ENCODE peak calls at places on chromosomes 4 and X, in eight cellular contexts. One of them, this sample, is unnamed.
A peak's percentile ranks its signal among the peaks of the same experiment; 100 is the strongest.

GRCh38 chr4:72591547-72591946 is 22.5 kb upstream of the ADAMTS3 start:
- DNase-seq in PC-3: no peak
- DNase-seq in hepatocyte: no peak
- DNase-seq in cardiac fibroblast: no peak
- DNase-seq in tibial artery: no peak
- DNase-seq in fibroblast of lung: peak; percentile 21
- DNase-seq in foreskin fibroblast: no peak
- DNase-seq in Panc1: no peak
- DNase-seq in this sample: peak; percentile 47

GRCh38 chr4:124322234-124322831 is 390.2 kb downstream of the ANKRD50 start:
- DNase-seq in PC-3: peak; percentile 69
- DNase-seq in hepatocyte: peak; percentile 43
- DNase-seq in cardiac fibroblast: peak; percentile 73
- DNase-seq in tibial artery: no peak
- DNase-seq in fibroblast of lung: peak; percentile 35
- DNase-seq in foreskin fibroblast: no peak
- DNase-seq in Panc1: peak; percentile 17
- DNase-seq in this sample: peak; percentile 64

GRCh38 chrX:136767104-136767941 is 13.4 kb downstream of the ARHGEF6 start:
- DNase-seq in PC-3: peak; percentile 59
- DNase-seq in hepatocyte: peak; percentile 57
- DNase-seq in cardiac fibroblast: peak; percentile 56
- DNase-seq in tibial artery: peak; percentile 64
- DNase-seq in fibroblast of lung: peak; percentile 63
- DNase-seq in foreskin fibroblast: peak; percentile 47
- DNase-seq in Panc1: no peak
- DNase-seq in this sample: peak; percentile 49

GRCh38 chrX:105662248-105662647 is 160.1 kb upstream of the NRK start:
- DNase-seq in PC-3: peak; percentile 75
- DNase-seq in hepatocyte: no peak
- DNase-seq in cardiac fibroblast: no peak
- DNase-seq in tibial artery: no peak
- DNase-seq in fibroblast of lung: no peak
- DNase-seq in foreskin fibroblast: no peak
- DNase-seq in Panc1: no peak
- DNase-seq in this sample: peak; percentile 49

GRCh38 chr4:124904723-124905390 is 192.3 kb upstream of the ANKRD50 start:
- DNase-seq in PC-3: peak; percentile 26
- DNase-seq in hepatocyte: no peak
- DNase-seq in cardiac fibroblast: no peak
- DNase-seq in tibial artery: no peak
- DNase-seq in fibroblast of lung: no peak
- DNase-seq in foreskin fibroblast: no peak
- DNase-seq in Panc1: no peak
- DNase-seq in this sample: no peak

GRCh38 chr4:188387134-188387791 is 248.0 kb downstream of the TRIML1 start:
- DNase-seq in PC-3: no peak
- DNase-seq in hepatocyte: peak; percentile 35
- DNase-seq in cardiac fibroblast: peak; percentile 58
- DNase-seq in tibial artery: no peak
- DNase-seq in fibroblast of lung: peak; percentile 12
- DNase-seq in foreskin fibroblast: no peak
- DNase-seq in Panc1: no peak
- DNase-seq in this sample: no peak

GRCh38 chr4:11418610-11419009 is 10.1 kb downstream of the HS3ST1 start:
- DNase-seq in PC-3: peak; percentile 12
- DNase-seq in hepatocyte: no peak
- DNase-seq in cardiac fibroblast: no peak
- DNase-seq in tibial artery: no peak
- DNase-seq in fibroblast of lung: no peak
- DNase-seq in foreskin fibroblast: no peak
- DNase-seq in Panc1: no peak
- DNase-seq in this sample: no peak

GRCh38 chr4:121454251-121454979 is 73.6 kb upstream of the QRFPR start:
- DNase-seq in PC-3: no peak
- DNase-seq in hepatocyte: peak; percentile 25
- DNase-seq in cardiac fibroblast: no peak
- DNase-seq in tibial artery: no peak
- DNase-seq in fibroblast of lung: peak; percentile 13
- DNase-seq in foreskin fibroblast: no peak
- DNase-seq in Panc1: no peak
- DNase-seq in this sample: no peak

GRCh38 chr4:7430368-7430964 is 4.3 kb downstream of the PSAPL1 start:
- DNase-seq in PC-3: peak; percentile 39
- DNase-seq in hepatocyte: peak; percentile 56
- DNase-seq in cardiac fibroblast: no peak
- DNase-seq in tibial artery: no peak
- DNase-seq in fibroblast of lung: no peak
- DNase-seq in foreskin fibroblast: no peak
- DNase-seq in Panc1: no peak
- DNase-seq in this sample: no peak

GRCh38 chr4:171846232-171846631 is 33.0 kb downstream of the GALNTL6 start:
- DNase-seq in PC-3: peak; percentile 43
- DNase-seq in hepatocyte: peak; percentile 77
- DNase-seq in cardiac fibroblast: peak; percentile 4
- DNase-seq in tibial artery: no peak
- DNase-seq in fibroblast of lung: peak; percentile 32
- DNase-seq in foreskin fibroblast: peak; percentile 2
- DNase-seq in Panc1: peak; percentile 5
- DNase-seq in this sample: peak; percentile 40

GRCh38 chr4:158644755-158645154 is 26.9 kb downstream of the C4orf46 start:
- DNase-seq in PC-3: no peak
- DNase-seq in hepatocyte: no peak
- DNase-seq in cardiac fibroblast: no peak
- DNase-seq in tibial artery: no peak
- DNase-seq in fibroblast of lung: no peak
- DNase-seq in foreskin fibroblast: no peak
- DNase-seq in Panc1: no peak
- DNase-seq in this sample: no peak

GRCh38 chrX:20479896-20480295 is 213.2 kb upstream of the RPS6KA3 start:
- DNase-seq in PC-3: no peak
- DNase-seq in hepatocyte: no peak
- DNase-seq in cardiac fibroblast: no peak
- DNase-seq in tibial artery: no peak
- DNase-seq in fibroblast of lung: no peak
- DNase-seq in foreskin fibroblast: no peak
- DNase-seq in Panc1: no peak
- DNase-seq in this sample: no peak

DNA sequence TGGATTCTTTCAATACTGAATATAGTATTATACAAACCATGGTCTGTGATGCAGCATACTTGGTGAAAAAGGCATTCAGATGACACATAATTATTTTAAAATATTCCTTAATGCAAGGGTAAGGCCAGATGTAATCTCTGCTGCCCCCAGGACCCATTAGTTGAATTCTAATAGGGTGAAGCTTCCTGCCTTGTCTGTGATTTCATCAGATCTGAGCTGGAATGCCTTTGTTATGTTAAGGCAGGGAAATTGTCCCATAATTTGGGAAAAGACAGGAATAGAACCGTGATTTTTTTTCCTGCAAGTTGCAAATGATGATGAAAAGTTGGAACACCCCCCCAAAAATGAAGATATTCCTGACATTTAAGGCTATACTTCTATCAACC is 26.2 kb downstream of the ZRSR2 start:
- DNase-seq in PC-3: no peak
- DNase-seq in hepatocyte: no peak
- DNase-seq in cardiac fibroblast: no peak
- DNase-seq in tibial artery: no peak
- DNase-seq in fibroblast of lung: no peak
- DNase-seq in foreskin fibroblast: no peak
- DNase-seq in Panc1: no peak
- DNase-seq in this sample: no peak
- TF ChIP-seq CTCF in PC-3: peak; percentile 7
- TF ChIP-seq CTCF in hepatocyte: no peak
- TF ChIP-seq CTCF in cardiac fibroblast: no peak
- TF ChIP-seq CTCF in tibial artery: no peak
- TF ChIP-seq CTCF in fibroblast of lung: no peak
- TF ChIP-seq CTCF in foreskin fibroblast: no peak
- TF ChIP-seq CTCF in Panc1: peak; percentile 13
- TF ChIP-seq CTCF in this sample: no peak

DNA sequence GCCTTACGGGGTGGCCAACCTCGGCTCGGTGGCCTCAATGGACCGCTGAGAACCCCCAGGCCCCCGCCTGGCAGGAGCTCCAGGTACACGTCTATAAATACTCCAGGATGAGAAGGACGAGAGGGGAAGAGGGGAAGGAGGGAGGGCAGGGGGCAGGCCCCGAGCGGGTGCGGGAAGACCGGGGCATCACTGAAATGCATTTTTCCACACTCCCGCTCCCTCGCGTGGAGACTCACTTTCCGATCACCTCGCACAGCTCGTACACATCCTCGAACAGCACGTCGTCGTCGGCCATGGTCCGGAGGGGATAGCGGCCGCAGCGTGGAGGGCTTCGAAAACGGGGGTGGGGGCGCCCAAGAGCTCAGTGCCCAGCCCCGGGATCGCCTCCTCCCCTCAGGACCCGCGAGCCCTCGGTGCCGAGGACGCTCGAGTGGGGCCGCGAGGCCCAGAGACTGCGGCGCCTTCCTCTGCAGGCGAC is 621 bp downstream of the CASK start:
- DNase-seq in PC-3: peak; percentile 3
- DNase-seq in hepatocyte: peak; percentile 57
- DNase-seq in cardiac fibroblast: peak; percentile 3
- DNase-seq in tibial artery: no peak
- DNase-seq in fibroblast of lung: peak; percentile 12
- DNase-seq in foreskin fibroblast: no peak
- DNase-seq in Panc1: no peak
- DNase-seq in this sample: no peak
- H3K4me3 ChIP-seq in PC-3: peak overlapping the region; percentile 98
- H3K4me3 ChIP-seq in hepatocyte: peak overlapping the region; percentile 29
- H3K4me3 ChIP-seq in cardiac fibroblast: peak overlapping the region; percentile 69
- H3K4me3 ChIP-seq in tibial artery: peak overlapping the region; percentile 76
- H3K4me3 ChIP-seq in fibroblast of lung: peak overlapping the region; percentile 75
- H3K4me3 ChIP-seq in foreskin fibroblast: peak overlapping the region; percentile 84
- H3K4me3 ChIP-seq in Panc1: peak overlapping the region; percentile 60
- H3K4me3 ChIP-seq in this sample: peak overlapping the region; percentile 57

DNA sequence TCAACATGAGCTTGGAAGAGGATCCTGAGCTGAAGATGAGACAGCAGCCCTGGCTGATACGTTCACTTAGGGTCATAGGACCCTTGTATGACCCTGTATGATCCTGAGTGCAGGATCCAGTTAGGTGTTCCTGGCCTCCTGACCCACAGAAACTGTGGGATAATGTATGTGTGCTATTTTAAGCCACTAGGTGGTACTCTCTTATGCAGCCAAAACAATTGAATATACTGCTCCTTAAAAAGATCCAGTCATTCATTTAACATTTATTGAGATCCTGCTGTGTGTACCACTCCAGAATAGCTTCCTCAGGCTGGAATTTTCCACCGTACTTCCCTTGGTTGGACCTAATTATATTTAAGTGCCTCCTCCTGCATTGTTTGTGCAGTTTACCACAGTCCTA is 167.1 kb downstream of the AMELX start:
- DNase-seq in PC-3: peak; percentile 41
- DNase-seq in hepatocyte: no peak
- DNase-seq in cardiac fibroblast: no peak
- DNase-seq in tibial artery: no peak
- DNase-seq in fibroblast of lung: no peak
- DNase-seq in foreskin fibroblast: no peak
- DNase-seq in Panc1: no peak
- DNase-seq in this sample: peak; percentile 17
- TF ChIP-seq CTCF in PC-3: peak; percentile 62
- TF ChIP-seq CTCF in hepatocyte: peak; percentile 4
- TF ChIP-seq CTCF in cardiac fibroblast: peak; percentile 4
- TF ChIP-seq CTCF in tibial artery: no peak
- TF ChIP-seq CTCF in fibroblast of lung: no peak
- TF ChIP-seq CTCF in foreskin fibroblast: no peak
- TF ChIP-seq CTCF in Panc1: no peak
- TF ChIP-seq CTCF in this sample: peak; percentile 22

DNA sequence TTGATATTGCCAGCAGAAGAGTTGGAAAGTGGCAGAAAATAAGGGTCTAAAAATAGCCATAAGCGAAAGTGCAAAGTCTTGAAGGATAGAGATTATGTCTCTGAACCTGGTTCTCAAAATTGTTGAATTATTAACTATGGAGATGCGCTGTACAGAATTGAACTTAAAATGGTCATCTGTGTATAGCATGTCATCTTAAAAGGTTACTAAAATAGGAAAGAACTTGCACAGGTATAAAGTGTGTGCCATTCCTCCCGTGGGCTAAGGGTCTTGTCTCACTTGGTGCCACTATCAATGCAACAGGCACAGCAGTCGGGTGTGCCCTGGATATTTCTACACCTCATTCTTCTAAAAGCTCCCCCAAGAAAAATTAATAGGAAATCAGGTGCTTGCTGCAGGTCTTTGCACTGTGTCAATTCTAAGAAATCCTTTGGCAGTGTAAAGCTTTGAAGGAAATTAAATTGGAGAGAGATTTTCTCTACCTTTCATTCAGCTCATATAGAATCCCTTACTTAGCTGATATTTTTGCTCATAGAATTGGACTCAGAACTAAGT is 2.4 kb downstream of the SORBS2 start:
- DNase-seq in PC-3: no peak
- DNase-seq in hepatocyte: no peak
- DNase-seq in cardiac fibroblast: no peak
- DNase-seq in tibial artery: no peak
- DNase-seq in fibroblast of lung: no peak
- DNase-seq in foreskin fibroblast: no peak
- DNase-seq in Panc1: no peak
- DNase-seq in this sample: no peak
- H3K4me3 ChIP-seq in PC-3: peak overlapping the region; percentile 22
- H3K4me3 ChIP-seq in hepatocyte: no peak overlapping the region
- H3K4me3 ChIP-seq in cardiac fibroblast: no peak overlapping the region
- H3K4me3 ChIP-seq in tibial artery: peak overlapping the region; percentile 54
- H3K4me3 ChIP-seq in fibroblast of lung: no peak overlapping the region
- H3K4me3 ChIP-seq in foreskin fibroblast: no peak overlapping the region
- H3K4me3 ChIP-seq in Panc1: no peak overlapping the region
- H3K4me3 ChIP-seq in this sample: no peak overlapping the region

GRCh38 chr4:154421618-154422017 is 70.0 kb downstream of the DCHS2 start:
- DNase-seq in PC-3: no peak
- DNase-seq in hepatocyte: no peak
- DNase-seq in cardiac fibroblast: no peak
- DNase-seq in tibial artery: no peak
- DNase-seq in fibroblast of lung: no peak
- DNase-seq in foreskin fibroblast: no peak
- DNase-seq in Panc1: no peak
- DNase-seq in this sample: no peak

GRCh38 chr4:154415313-154415712 is 76.3 kb downstream of the DCHS2 start:
- DNase-seq in PC-3: no peak
- DNase-seq in hepatocyte: no peak
- DNase-seq in cardiac fibroblast: no peak
- DNase-seq in tibial artery: no peak
- DNase-seq in fibroblast of lung: no peak
- DNase-seq in foreskin fibroblast: no peak
- DNase-seq in Panc1: no peak
- DNase-seq in this sample: no peak

GRCh38 chr4:154417358-154417673 is 74.3 kb downstream of the DCHS2 start:
- DNase-seq in PC-3: no peak
- DNase-seq in hepatocyte: no peak
- DNase-seq in cardiac fibroblast: no peak
- DNase-seq in tibial artery: no peak
- DNase-seq in fibroblast of lung: no peak
- DNase-seq in foreskin fibroblast: no peak
- DNase-seq in Panc1: no peak
- DNase-seq in this sample: no peak

GRCh38 chr4:154414796-154415195 is 76.8 kb downstream of the DCHS2 start:
- DNase-seq in PC-3: no peak
- DNase-seq in hepatocyte: no peak
- DNase-seq in cardiac fibroblast: no peak
- DNase-seq in tibial artery: no peak
- DNase-seq in fibroblast of lung: no peak
- DNase-seq in foreskin fibroblast: no peak
- DNase-seq in Panc1: no peak
- DNase-seq in this sample: no peak

GRCh38 chr4:154416183-154416543 is 75.4 kb downstream of the DCHS2 start:
- DNase-seq in PC-3: no peak
- DNase-seq in hepatocyte: peak; percentile 37
- DNase-seq in cardiac fibroblast: peak; percentile 0
- DNase-seq in tibial artery: no peak
- DNase-seq in fibroblast of lung: peak; percentile 1
- DNase-seq in foreskin fibroblast: peak; percentile 1
- DNase-seq in Panc1: no peak
- DNase-seq in this sample: no peak
- TF ChIP-seq CTCF in PC-3: peak; percentile 34
- TF ChIP-seq CTCF in hepatocyte: peak; percentile 28
- TF ChIP-seq CTCF in cardiac fibroblast: no peak
- TF ChIP-seq CTCF in tibial artery: no peak
- TF ChIP-seq CTCF in fibroblast of lung: no peak
- TF ChIP-seq CTCF in foreskin fibroblast: no peak
- TF ChIP-seq CTCF in Panc1: peak; percentile 26
- TF ChIP-seq CTCF in this sample: no peak